ENCODE peak calls at places on chromosomes 4 and X, in nine cellular contexts. U is adrenal gland; S is cardiac muscle cell; C is right cardiac atrium; E is mesenchymal stem cell; Q is DND-41; H is heart left ventricle; D is neuronal stem cell; W is naive thymus-derived CD4-positive, alpha-beta T cell. G is an unnamed sample.

GRCh38 chr4:10289534-10289899 is 167.7 kb downstream of the ZNF518B start:
- DNase-seq in U (no peak), S (no peak), C (no peak), E (no peak), Q (no peak), H (no peak), D (no peak), W (no peak), G (no peak)

GRCh38 chrX:106874075-106874474 is 29.1 kb downstream of the RIPPLY1 start:
- DNase-seq in U (no peak), S (peak; percentile 32), C (no peak), E (peak; percentile 30), Q (no peak), H (no peak), D (no peak), W (peak; percentile 14), G (peak; percentile 17)

GRCh38 chrX:37349131-37350033 is at the start of gene PRRG1:
- DNase-seq in U (peak; percentile 82), S (peak; percentile 90), C (peak; percentile 83), E (peak; percentile 88), Q (no peak), H (peak; percentile 89), D (peak; percentile 70), W (no peak), G (peak; percentile 85)

GRCh38 chrX:123814343-123814742 is 45.5 kb upstream of the XIAP start:
- DNase-seq in U (no peak), S (no peak), C (no peak), E (no peak), Q (no peak), H (no peak), D (no peak), W (no peak), G (no peak)

GRCh38 chr4:93772858-93773257 is 55.7 kb upstream of the ATOH1 start:
- DNase-seq in U (no peak), S (no peak), C (no peak), E (no peak), Q (no peak), H (no peak), D (no peak), W (no peak), G (no peak)

GRCh38 chr4:173318648-173319211 is 15.4 kb downstream of the HMGB2 start:
- DNase-seq in U (no peak), S (peak; percentile 72), C (no peak), E (peak; percentile 56), Q (no peak), H (no peak), D (no peak), W (no peak), G (peak; percentile 80)

GRCh38 chrX:49230500-49231232 is 2.5 kb downstream of the CACNA1F start:
- DNase-seq in U (peak; percentile 37), S (no peak), C (peak; percentile 79), E (no peak), Q (no peak), H (peak; percentile 78), D (peak; percentile 26), W (peak; percentile 40), G (no peak)

GRCh38 chrX:1911401-1912131 is 296.7 kb downstream of the ASMT start:
- DNase-seq in U (no peak), S (no peak), C (no peak), E (no peak), Q (no peak), H (no peak), D (no peak), W (no peak), G (no peak)

GRCh38 chrX:768596-768995 is 138.0 kb downstream of the SHOX start:
- DNase-seq in U (no peak), S (no peak), C (no peak), E (no peak), Q (no peak), H (no peak), D (no peak), W (no peak), G (no peak)

GRCh38 chrX:38760883-38761282 is 40.4 kb upstream of the MID1IP1 start:
- DNase-seq in U (no peak), S (no peak), C (no peak), E (no peak), Q (no peak), H (no peak), D (no peak), W (no peak), G (no peak)

GRCh38 chr4:64713256-64713840 is 304.1 kb upstream of the TECRL start:
- DNase-seq in U (no peak), S (peak; percentile 20), C (no peak), E (peak; percentile 44), Q (no peak), H (no peak), D (no peak), W (no peak), G (peak; percentile 0)

GRCh38 chr4:123503698-123504389 is 107.2 kb downstream of the SPRY1 start:
- DNase-seq in U (no peak), S (no peak), C (no peak), E (no peak), Q (no peak), H (no peak), D (no peak), W (no peak), G (no peak)

GRCh38 chr4:77232653-77233052 is 75.6 kb downstream of the CCNG2 start:
- DNase-seq in U (no peak), S (no peak), C (no peak), E (peak; percentile 9), Q (no peak), H (no peak), D (no peak), W (no peak), G (no peak)

GRCh38 chrX:102516314-102516936 is at the start of gene TMSB15A:
- DNase-seq in U (peak; percentile 71), S (peak; percentile 48), C (peak; percentile 72), E (peak; percentile 21), Q (no peak), H (peak; percentile 73), D (peak; percentile 58), W (peak; percentile 44), G (peak; percentile 47)

GRCh38 chrX:103464774-103465117 is 54.5 kb downstream of the RAB40A start:
- DNase-seq in U (peak; percentile 57), S (peak; percentile 83), C (peak; percentile 55), E (peak; percentile 77), Q (peak; percentile 70), H (no peak), D (peak; percentile 51), W (peak; percentile 72), G (peak; percentile 77)

GRCh38 chr4:66062044-66062443 is 391.8 kb upstream of the EPHA5 start:
- DNase-seq in U (no peak), S (peak; percentile 28), C (no peak), E (peak; percentile 1), Q (no peak), H (no peak), D (no peak), W (no peak), G (no peak)

GRCh38 chr4:184318852-184319251 is 101.2 kb upstream of the ENPP6 start:
- DNase-seq in U (no peak), S (no peak), C (no peak), E (no peak), Q (no peak), H (no peak), D (no peak), W (no peak), G (no peak)
- H3K4me1 ChIP-seq in U (no peaks in the 10 kb centered on the region), S (no peaks in the 10 kb centered on the region), C (no peaks in the 10 kb centered on the region), E (peaks cover 3% of the 10 kb centered on the region), Q (no peaks in the 10 kb centered on the region), H (no peaks in the 10 kb centered on the region), D (peaks cover 2% of the 10 kb centered on the region), W (no peaks in the 10 kb centered on the region), G (no peaks in the 10 kb centered on the region)

GRCh38 chrX:132918523-132918922 is 39.9 kb downstream of the HS6ST2 start:
- DNase-seq in U (no peak), S (no peak), C (no peak), E (no peak), Q (no peak), H (no peak), D (no peak), W (no peak), G (no peak)
- H3K27me3 ChIP-seq in U (peaks cover 23% of the 10 kb centered on the region), S (no peaks in the 10 kb centered on the region), C (no peaks in the 10 kb centered on the region), E (no peaks in the 10 kb centered on the region), Q (no peaks in the 10 kb centered on the region), H (no peaks in the 10 kb centered on the region), D (no peaks in the 10 kb centered on the region), W (no peaks in the 10 kb centered on the region), G (no peaks in the 10 kb centered on the region)

GRCh38 chr4:150582881-150583286 is 933 bp downstream of the MAB21L2 start:
- DNase-seq in U (no peak), S (peak; percentile 26), C (peak; percentile 16), E (peak; percentile 76), Q (no peak), H (peak; percentile 33), D (peak; percentile 36), W (no peak), G (peak; percentile 51)
- H3K4me3 ChIP-seq in U (no peak overlapping the region), S (peak overlapping the region; percentile 5), C (peak overlapping the region; percentile 11), E (peak overlapping the region; percentile 35), Q (no peak overlapping the region), H (peak overlapping the region; percentile 42), D (peak overlapping the region; percentile 81), W (no peak overlapping the region), G (peak overlapping the region; percentile 21)

DNA sequence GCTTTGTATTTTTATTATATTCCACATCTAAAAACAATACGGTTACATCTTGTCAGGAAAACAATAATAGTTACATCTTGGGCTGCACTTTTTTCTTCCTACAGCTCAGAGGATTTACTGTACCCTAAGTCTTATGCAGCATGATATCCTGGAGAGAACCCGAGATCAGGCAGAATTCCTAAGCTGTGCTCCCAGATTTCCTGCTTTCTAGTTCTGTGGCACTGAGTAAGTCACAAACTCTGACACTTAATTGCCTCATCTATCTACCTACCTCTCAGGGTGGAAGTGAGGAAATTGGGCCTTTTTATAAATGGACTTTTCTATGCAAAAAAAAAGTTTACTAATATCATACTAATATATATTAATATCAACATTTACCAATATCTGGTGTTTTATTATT is 438.5 kb downstream of the INPP4B start:
- DNase-seq in U (no peak), S (peak; percentile 11), C (no peak), E (no peak), Q (no peak), H (no peak), D (no peak), W (no peak), G (peak; percentile 34)
- H3K4me1 ChIP-seq in U (peaks cover 5% of the 10 kb centered on the region), S (peaks cover 22% of the 10 kb centered on the region), C (peaks cover 2% of the 10 kb centered on the region), E (peaks cover 6% of the 10 kb centered on the region), Q (peaks cover 47% of the 10 kb centered on the region), H (peaks cover 5% of the 10 kb centered on the region), D (peaks cover 17% of the 10 kb centered on the region), W (peaks cover 26% of the 10 kb centered on the region), G (peaks cover 13% of the 10 kb centered on the region)

G was measured in fibroblast of lung.